ENCODE peak calls at places on chromosomes 1 and 21, in seven cellular contexts. One of them, this sample, is unnamed.

GRCh38 chr21:43015906-43016540 is 41.7 kb downstream of the PKNOX1 start:
- DNase-seq in cardiac muscle cell: no peak
- DNase-seq in NCI-H774: no peak
- DNase-seq in hepatocyte: no peak
- DNase-seq in GM13977: no peak
- DNase-seq in ELR: no peak
- DNase-seq in T-helper 1 cell: no peak
- DNase-seq in this sample: peak

GRCh38 chr1:41240806-41241747 is 1.0 kb downstream of the SCMH1 start:
- DNase-seq in ELR: peak
- DNase-seq in GM13977: peak
- DNase-seq in hepatocyte: peak
- DNase-seq in NCI-H774: peak
- DNase-seq in T-helper 1 cell: peak
- DNase-seq in cardiac muscle cell: peak
- DNase-seq in this sample: peak

GRCh38 chr1:78522136-78522535 is 31.4 kb downstream of the PTGFR start:
- DNase-seq in ELR: no peak
- DNase-seq in hepatocyte: no peak
- DNase-seq in GM13977: no peak
- DNase-seq in NCI-H774: no peak
- DNase-seq in T-helper 1 cell: no peak
- DNase-seq in cardiac muscle cell: no peak
- DNase-seq in this sample: peak

GRCh38 chr1:33188572-33189275 is 6.9 kb upstream of the TRIM62 start:
- DNase-seq in NCI-H774: no peak
- DNase-seq in cardiac muscle cell: no peak
- DNase-seq in T-helper 1 cell: no peak
- DNase-seq in hepatocyte: no peak
- DNase-seq in ELR: peak
- DNase-seq in GM13977: peak
- DNase-seq in this sample: no peak

GRCh38 chr21:46046471-46046870 is 51.4 kb upstream of the COL6A2 start:
- DNase-seq in cardiac muscle cell: no peak
- DNase-seq in NCI-H774: no peak
- DNase-seq in GM13977: no peak
- DNase-seq in T-helper 1 cell: no peak
- DNase-seq in ELR: no peak
- DNase-seq in hepatocyte: no peak
- DNase-seq in this sample: no peak

GRCh38 chr1:183871568-183871967 is 66.6 kb downstream of the RGL1 start:
- DNase-seq in NCI-H774: no peak
- DNase-seq in cardiac muscle cell: peak
- DNase-seq in GM13977: no peak
- DNase-seq in ELR: no peak
- DNase-seq in hepatocyte: no peak
- DNase-seq in T-helper 1 cell: no peak
- DNase-seq in this sample: no peak

GRCh38 chr1:45206808-45207624 is 611 bp upstream of the ZSWIM5 start:
- DNase-seq in cardiac muscle cell: no peak
- DNase-seq in GM13977: no peak
- DNase-seq in hepatocyte: no peak
- DNase-seq in NCI-H774: no peak
- DNase-seq in T-helper 1 cell: peak
- DNase-seq in ELR: no peak
- DNase-seq in this sample: no peak

GRCh38 chr1:184755226-184756065 is 788 bp upstream of the EDEM3 start:
- DNase-seq in hepatocyte: no peak
- DNase-seq in ELR: peak
- DNase-seq in NCI-H774: no peak
- DNase-seq in T-helper 1 cell: no peak
- DNase-seq in GM13977: peak
- DNase-seq in cardiac muscle cell: peak
- DNase-seq in this sample: peak

GRCh38 chr1:24418898-24419628 is 3.5 kb downstream of the NIPAL3 start:
- DNase-seq in hepatocyte: no peak
- DNase-seq in NCI-H774: no peak
- DNase-seq in GM13977: no peak
- DNase-seq in cardiac muscle cell: no peak
- DNase-seq in ELR: no peak
- DNase-seq in T-helper 1 cell: no peak
- DNase-seq in this sample: no peak

GRCh38 chr1:30664103-30664755 is 59.2 kb downstream of the MATN1 start:
- DNase-seq in T-helper 1 cell: no peak
- DNase-seq in cardiac muscle cell: no peak
- DNase-seq in NCI-H774: peak
- DNase-seq in GM13977: no peak
- DNase-seq in ELR: no peak
- DNase-seq in hepatocyte: no peak
- DNase-seq in this sample: no peak

GRCh38 chr1:37020653-37021277 is 13.6 kb downstream of the GRIK3 start:
- DNase-seq in GM13977: no peak
- DNase-seq in ELR: peak
- DNase-seq in hepatocyte: peak
- DNase-seq in T-helper 1 cell: no peak
- DNase-seq in NCI-H774: no peak
- DNase-seq in cardiac muscle cell: peak
- DNase-seq in this sample: no peak

GRCh38 chr1:47575855-47576757 is 138.3 kb downstream of the FOXD2 start:
- DNase-seq in T-helper 1 cell: no peak
- DNase-seq in hepatocyte: no peak
- DNase-seq in GM13977: no peak
- DNase-seq in NCI-H774: no peak
- DNase-seq in cardiac muscle cell: no peak
- DNase-seq in ELR: peak
- DNase-seq in this sample: no peak

GRCh38 chr1:59368007-59368670 is 71.2 kb downstream of the FGGY start:
- DNase-seq in GM13977: no peak
- DNase-seq in cardiac muscle cell: no peak
- DNase-seq in T-helper 1 cell: no peak
- DNase-seq in NCI-H774: no peak
- DNase-seq in ELR: no peak
- DNase-seq in hepatocyte: no peak
- DNase-seq in this sample: no peak

GRCh38 chr1:227318852-227319607 is 738 bp upstream of the CDC42BPA start:
- DNase-seq in GM13977: no peak
- DNase-seq in NCI-H774: peak
- DNase-seq in hepatocyte: peak
- DNase-seq in cardiac muscle cell: peak
- DNase-seq in T-helper 1 cell: no peak
- DNase-seq in ELR: peak
- DNase-seq in this sample: peak

GRCh38 chr1:188670837-188671236 is 1806.8 kb downstream of the BRINP3 start:
- DNase-seq in ELR: peak
- DNase-seq in GM13977: no peak
- DNase-seq in T-helper 1 cell: no peak
- DNase-seq in hepatocyte: peak
- DNase-seq in cardiac muscle cell: no peak
- DNase-seq in NCI-H774: no peak
- DNase-seq in this sample: no peak

GRCh38 chr1:227869281-227869842 is 53.9 kb downstream of the PRSS38 start:
- DNase-seq in GM13977: no peak
- DNase-seq in ELR: no peak
- DNase-seq in hepatocyte: no peak
- DNase-seq in NCI-H774: no peak
- DNase-seq in cardiac muscle cell: no peak
- DNase-seq in T-helper 1 cell: no peak
- DNase-seq in this sample: no peak

GRCh38 chr1:6538958-6539357 is 15.4 kb downstream of the NOL9 start:
- DNase-seq in T-helper 1 cell: no peak
- DNase-seq in GM13977: no peak
- DNase-seq in cardiac muscle cell: no peak
- DNase-seq in NCI-H774: no peak
- DNase-seq in hepatocyte: no peak
- DNase-seq in ELR: peak
- DNase-seq in this sample: no peak

GRCh38 chr1:9668080-9668479 is 16.5 kb downstream of the PIK3CD start:
- DNase-seq in cardiac muscle cell: no peak
- DNase-seq in NCI-H774: no peak
- DNase-seq in ELR: no peak
- DNase-seq in hepatocyte: no peak
- DNase-seq in T-helper 1 cell: no peak
- DNase-seq in GM13977: no peak
- DNase-seq in this sample: no peak

GRCh38 chr1:186781731-186782130 is 47.0 kb upstream of the PLA2G4A start:
- DNase-seq in ELR: no peak
- DNase-seq in cardiac muscle cell: no peak
- DNase-seq in T-helper 1 cell: no peak
- DNase-seq in GM13977: no peak
- DNase-seq in hepatocyte: no peak
- DNase-seq in NCI-H774: no peak
- DNase-seq in this sample: no peak

GRCh38 chr1:5746611-5747427 is 245.4 kb downstream of the NPHP4 start:
- DNase-seq in GM13977: no peak
- DNase-seq in hepatocyte: no peak
- DNase-seq in NCI-H774: peak
- DNase-seq in ELR: no peak
- DNase-seq in T-helper 1 cell: no peak
- DNase-seq in cardiac muscle cell: no peak
- DNase-seq in this sample: no peak

GRCh38 chr21:28308516-28308915 is 684.2 kb downstream of the LTN1 start:
- DNase-seq in NCI-H774: no peak
- DNase-seq in hepatocyte: no peak
- DNase-seq in GM13977: no peak
- DNase-seq in ELR: peak
- DNase-seq in T-helper 1 cell: no peak
- DNase-seq in cardiac muscle cell: no peak
- DNase-seq in this sample: no peak

GRCh38 chr1:154448271-154448905 is 43.2 kb downstream of the IL6R start:
- DNase-seq in GM13977: no peak
- DNase-seq in ELR: no peak
- DNase-seq in hepatocyte: no peak
- DNase-seq in T-helper 1 cell: no peak
- DNase-seq in NCI-H774: no peak
- DNase-seq in cardiac muscle cell: no peak
- DNase-seq in this sample: no peak

GRCh38 chr1:150280138-150280707 is 2.1 kb upstream of the CIART start:
- DNase-seq in GM13977: no peak
- DNase-seq in cardiac muscle cell: no peak
- DNase-seq in ELR: no peak
- DNase-seq in hepatocyte: no peak
- DNase-seq in T-helper 1 cell: no peak
- DNase-seq in NCI-H774: no peak
- DNase-seq in this sample: no peak

GRCh38 chr1:156897078-156897825 is 3.7 kb downstream of the PEAR1 start:
- DNase-seq in cardiac muscle cell: no peak
- DNase-seq in ELR: peak
- DNase-seq in GM13977: no peak
- DNase-seq in NCI-H774: no peak
- DNase-seq in T-helper 1 cell: no peak
- DNase-seq in hepatocyte: no peak
- DNase-seq in this sample: no peak

GRCh38 chr1:67941746-67942145 is 108.5 kb upstream of the GNG12 start:
- DNase-seq in cardiac muscle cell: no peak
- DNase-seq in NCI-H774: no peak
- DNase-seq in ELR: no peak
- DNase-seq in T-helper 1 cell: no peak
- DNase-seq in GM13977: no peak
- DNase-seq in hepatocyte: no peak
- DNase-seq in this sample: no peak

GRCh38 chr1:180562582-180562981 is 3.8 kb downstream of the OVAAL start:
- DNase-seq in cardiac muscle cell: peak
- DNase-seq in hepatocyte: no peak
- DNase-seq in NCI-H774: no peak
- DNase-seq in T-helper 1 cell: no peak
- DNase-seq in GM13977: no peak
- DNase-seq in ELR: no peak
- DNase-seq in this sample: no peak

GRCh38 chr1:174021611-174022079 is 512 bp downstream of the RC3H1 start:
- DNase-seq in GM13977: peak
- DNase-seq in T-helper 1 cell: peak
- DNase-seq in ELR: peak
- DNase-seq in NCI-H774: peak
- DNase-seq in cardiac muscle cell: no peak
- DNase-seq in hepatocyte: peak
- DNase-seq in this sample: peak

GRCh38 chr1:110872745-110873435 is at the start of gene CD53:
- DNase-seq in cardiac muscle cell: no peak
- DNase-seq in ELR: no peak
- DNase-seq in GM13977: peak
- DNase-seq in NCI-H774: no peak
- DNase-seq in T-helper 1 cell: peak
- DNase-seq in hepatocyte: no peak
- DNase-seq in this sample: no peak

GRCh38 chr1:159786465-159786864 is 5.7 kb downstream of the DUSP23 start:
- DNase-seq in GM13977: no peak
- DNase-seq in T-helper 1 cell: no peak
- DNase-seq in hepatocyte: no peak
- DNase-seq in ELR: no peak
- DNase-seq in cardiac muscle cell: no peak
- DNase-seq in NCI-H774: no peak
- DNase-seq in this sample: peak

GRCh38 chr1:160177231-160177630 is 13.1 kb upstream of the CASQ1 start:
- DNase-seq in T-helper 1 cell: no peak
- DNase-seq in NCI-H774: no peak
- DNase-seq in ELR: no peak
- DNase-seq in hepatocyte: peak
- DNase-seq in cardiac muscle cell: no peak
- DNase-seq in GM13977: peak
- DNase-seq in this sample: no peak

GRCh38 chr1:27872802-27873665 is 690 bp downstream of the THEMIS2 start:
- DNase-seq in T-helper 1 cell: no peak
- DNase-seq in hepatocyte: no peak
- DNase-seq in ELR: peak
- DNase-seq in NCI-H774: no peak
- DNase-seq in cardiac muscle cell: peak
- DNase-seq in GM13977: peak
- DNase-seq in this sample: peak

GRCh38 chr1:206461602-206462455 is 8.4 kb upstream of the IKBKE start:
- DNase-seq in T-helper 1 cell: peak
- DNase-seq in hepatocyte: peak
- DNase-seq in ELR: peak
- DNase-seq in GM13977: peak
- DNase-seq in cardiac muscle cell: peak
- DNase-seq in NCI-H774: peak
- DNase-seq in this sample: peak

GRCh38 chr1:9651565-9652378 is at the start of gene PIK3CD:
- DNase-seq in cardiac muscle cell: peak
- DNase-seq in T-helper 1 cell: peak
- DNase-seq in NCI-H774: no peak
- DNase-seq in hepatocyte: peak
- DNase-seq in ELR: peak
- DNase-seq in GM13977: peak
- DNase-seq in this sample: peak

GRCh38 chr1:28887418-28887834 is 26.9 kb upstream of the EPB41 start:
- DNase-seq in GM13977: peak
- DNase-seq in T-helper 1 cell: peak
- DNase-seq in NCI-H774: no peak
- DNase-seq in cardiac muscle cell: peak
- DNase-seq in hepatocyte: peak
- DNase-seq in ELR: no peak
- DNase-seq in this sample: peak

GRCh38 chr1:7471836-7472235 is 299.3 kb upstream of the VAMP3 start:
- DNase-seq in T-helper 1 cell: no peak
- DNase-seq in ELR: peak
- DNase-seq in cardiac muscle cell: no peak
- DNase-seq in NCI-H774: peak
- DNase-seq in hepatocyte: no peak
- DNase-seq in GM13977: no peak
- DNase-seq in this sample: no peak

GRCh38 chr1:24351918-24352637 is 32.9 kb downstream of the GRHL3 start:
- DNase-seq in hepatocyte: peak
- DNase-seq in cardiac muscle cell: no peak
- DNase-seq in T-helper 1 cell: no peak
- DNase-seq in GM13977: peak
- DNase-seq in ELR: peak
- DNase-seq in NCI-H774: no peak
- DNase-seq in this sample: no peak

GRCh38 chr1:201489656-201490261 is 17.2 kb downstream of the CSRP1 start:
- DNase-seq in ELR: peak
- DNase-seq in NCI-H774: no peak
- DNase-seq in T-helper 1 cell: no peak
- DNase-seq in GM13977: no peak
- DNase-seq in cardiac muscle cell: no peak
- DNase-seq in hepatocyte: no peak
- DNase-seq in this sample: no peak

GRCh38 chr1:226808501-226808900 is 61.9 kb upstream of the PSEN2 start:
- DNase-seq in ELR: no peak
- DNase-seq in hepatocyte: no peak
- DNase-seq in cardiac muscle cell: no peak
- DNase-seq in T-helper 1 cell: no peak
- DNase-seq in NCI-H774: no peak
- DNase-seq in GM13977: no peak
- DNase-seq in this sample: no peak